ENCODE peak calls at places on chromosome 6, in nine cellular contexts. P is amygdala; R is SJSA1; M is Peyer's patch; K is kidney epithelial cell; L is H54; Q is fibroblast of mammary gland; F is stimulated activated CD4-positive, alpha-beta T cell treated with anti-CD3 and anti-CD28 coated beads, TNF-alpha, amount 100 ng/mL, for 1 hour; G is GM12865. U is an unnamed sample.
A peak's percentile ranks its signal among the peaks of the same experiment; 100 is the strongest.

GRCh38 chr6:16064687-16065086 is 64.2 kb upstream of the MYLIP start:
- DNase-seq in R (no peak), P (no peak), K (no peak), F (no peak), M (no peak), L (no peak), Q (no peak), G (no peak), U (no peak)

GRCh38 chr6:141203902-141204575 is 928.7 kb upstream of the GJE1 start:
- DNase-seq in L (no peak), F (no peak), M (no peak), Q (peak; percentile 96), G (peak; percentile 34), P (no peak), R (no peak), K (no peak), U (no peak)

GRCh38 chr6:159979136-159979874 is 10.4 kb downstream of the IGF2R start:
- DNase-seq in K (peak; percentile 41), L (no peak), R (peak; percentile 80), F (peak; percentile 23), M (no peak), G (peak; percentile 86), Q (peak; percentile 65), P (no peak), U (peak; percentile 49)

GRCh38 chr6:117502580-117502979 is 20.1 kb downstream of the DCBLD1 start:
- DNase-seq in M (no peak), P (no peak), K (no peak), Q (peak; percentile 45), R (no peak), L (no peak), F (no peak), G (no peak), U (no peak)

GRCh38 chr6:32190054-32190945 is at the start of gene PBX2:
- DNase-seq in P (peak; percentile 81), G (peak; percentile 96), R (peak; percentile 93), K (peak; percentile 65), M (peak; percentile 97), F (peak; percentile 71), L (peak; percentile 53), Q (peak; percentile 85), U (peak; percentile 59)

GRCh38 chr6:147000545-147001488 is 203.4 kb upstream of the STXBP5 start:
- DNase-seq in F (no peak), M (no peak), P (no peak), K (no peak), L (no peak), G (no peak), R (no peak), Q (peak; percentile 92), U (no peak)

GRCh38 chr6:113560908-113561307 is 296.2 kb upstream of the MARCKS start:
- DNase-seq in K (no peak), P (no peak), G (no peak), F (no peak), L (peak; percentile 4), Q (peak; percentile 58), R (no peak), M (no peak), U (no peak)

GRCh38 chr6:14549319-14549770 is 431.8 kb downstream of the CD83 start:
- DNase-seq in M (peak; percentile 85), Q (no peak), R (no peak), L (no peak), K (no peak), F (no peak), G (no peak), P (no peak), U (no peak)

GRCh38 chr6:2141644-2142290 is 103.6 kb downstream of the GMDS start:
- DNase-seq in G (no peak), P (no peak), F (no peak), M (no peak), Q (no peak), K (no peak), L (no peak), R (no peak), U (no peak)

GRCh38 chr6:109486068-109486467 is 3.0 kb upstream of the ZBTB24 start:
- DNase-seq in P (no peak), L (no peak), M (no peak), G (no peak), Q (no peak), F (no peak), R (no peak), K (no peak), U (no peak)

GRCh38 chr6:37699138-37699766 is 1.6 kb upstream of the MDGA1 start:
- DNase-seq in L (no peak), Q (no peak), F (peak; percentile 19), R (no peak), P (no peak), K (no peak), G (no peak), M (no peak), U (no peak)

GRCh38 chr6:136548582-136549330 is 1.5 kb downstream of the MAP7 start:
- DNase-seq in L (no peak), K (no peak), F (no peak), Q (no peak), G (no peak), R (no peak), M (no peak), P (no peak), U (no peak)

GRCh38 chr6:5813625-5814027 is 193.1 kb downstream of the NRN1 start:
- DNase-seq in Q (no peak), G (peak; percentile 59), P (no peak), L (no peak), K (no peak), F (no peak), M (no peak), R (no peak), U (no peak)

GRCh38 chr6:135922170-135922569 is 70.7 kb downstream of the PDE7B start:
- DNase-seq in P (no peak), F (no peak), Q (peak; percentile 100), M (no peak), G (peak; percentile 37), K (peak; percentile 98), L (peak; percentile 17), R (peak; percentile 56), U (no peak)

GRCh38 chr6:143583542-143584330 is 72.2 kb upstream of the FUCA2 start:
- DNase-seq in P (no peak), R (no peak), K (no peak), Q (peak; percentile 85), L (no peak), G (no peak), F (no peak), M (no peak), U (no peak)

GRCh38 chr6:165774903-165775608 is 112.0 kb upstream of the PDE10A start:
- DNase-seq in R (no peak), K (peak; percentile 21), F (no peak), P (no peak), L (no peak), G (peak; percentile 8), M (no peak), Q (peak; percentile 4), U (no peak)

GRCh38 chr6:107571354-107571753 is 81.4 kb downstream of the SOBP start:
- DNase-seq in L (no peak), M (no peak), G (no peak), P (no peak), R (no peak), K (no peak), F (no peak), Q (peak; percentile 3), U (no peak)

GRCh38 chr6:107611060-107611824 is 121.3 kb downstream of the SOBP start:
- DNase-seq in G (no peak), F (no peak), M (no peak), L (no peak), P (no peak), R (no peak), Q (no peak), K (no peak), U (no peak)

GRCh38 chr6:130105996-130106704 is 87.8 kb downstream of the L3MBTL3 start:
- DNase-seq in L (no peak), F (no peak), G (peak; percentile 64), K (no peak), Q (no peak), R (no peak), P (no peak), M (no peak), U (no peak)

GRCh38 chr6:127606131-127606562 is 29.2 kb downstream of the C6orf58 start:
- DNase-seq in G (peak; percentile 3), R (no peak), P (no peak), L (peak; percentile 0), K (peak; percentile 54), M (no peak), F (no peak), Q (peak; percentile 57), U (no peak)

GRCh38 chr6:125791151-125791819 is 525 bp downstream of the NCOA7 start:
- DNase-seq in P (peak; percentile 38), Q (peak; percentile 63), F (peak; percentile 9), K (no peak), G (peak; percentile 71), L (peak; percentile 11), M (peak; percentile 76), R (no peak), U (no peak)

GRCh38 chr6:84314377-84314898 is 87.0 kb upstream of the CEP162 start:
- DNase-seq in P (no peak), Q (peak; percentile 17), G (no peak), L (no peak), K (no peak), M (no peak), R (no peak), F (no peak), U (no peak)

U was measured in activated naive CD8-positive, alpha-beta T cell treated with anti-CD3 and anti-CD28 coated beads, Interleukin-2, amount 50 U/mL, for 16 hours.